ENCODE peak calls at places on chromosomes 13 and 19, in nine cellular contexts. B is HepG2, N is NB4, F is GM12891, W is esophagus muscularis mucosa, Y is heart left ventricle, C is spleen, P is GM12892, Q is ovary. I is an unnamed sample.

GRCh38 chr19:53892981-53893325 is 11.0 kb downstream of the PRKCG start:
- DNase-seq in B (no peak), N (peak), F (no peak), W (no peak), Y (no peak), C (no peak), P (no peak), Q (no peak), I (no peak)

GRCh38 chr13:101265934-101266333 is 150.4 kb downstream of the NALCN start:
- DNase-seq in B (no peak), N (no peak), F (no peak), W (no peak), Y (no peak), C (no peak), P (no peak), Q (no peak), I (no peak)

GRCh38 chr13:111183087-111183645 is 68.1 kb downstream of the ARHGEF7 start:
- DNase-seq in B (no peak), N (no peak), F (no peak), W (no peak), Y (no peak), C (no peak), P (no peak), Q (no peak), I (no peak)

GRCh38 chr19:19342086-19343015 is 21.7 kb downstream of the MAU2 start:
- DNase-seq in B (peak), N (peak), F (no peak), W (no peak), Y (peak), C (no peak), P (peak), Q (peak), I (peak)

GRCh38 chr19:2546128-2547032 is 70.5 kb downstream of the GADD45B start:
- DNase-seq in B (peak), N (peak), F (no peak), W (peak), Y (peak), C (peak), P (no peak), Q (peak), I (peak)

GRCh38 chr13:44230736-44231135 is 142.9 kb upstream of the SERP2 start:
- DNase-seq in B (no peak), N (no peak), F (no peak), W (no peak), Y (no peak), C (no peak), P (no peak), Q (no peak), I (no peak)

GRCh38 chr19:10432736-10433130 is 12.4 kb downstream of the PDE4A start:
- DNase-seq in B (no peak), N (peak), F (no peak), W (no peak), Y (no peak), C (no peak), P (no peak), Q (no peak), I (no peak)

GRCh38 chr13:25733696-25734435 is 317.9 kb downstream of the SHISA2 start:
- DNase-seq in B (no peak), N (no peak), F (no peak), W (peak), Y (no peak), C (no peak), P (no peak), Q (no peak), I (no peak)

GRCh38 chr13:37662624-37663023 is 64.1 kb upstream of the POSTN start:
- DNase-seq in B (no peak), N (no peak), F (no peak), W (no peak), Y (no peak), C (no peak), P (no peak), Q (no peak), I (no peak)

GRCh38 chr19:50377051-50377441 is 789 bp downstream of the NR1H2 start:
- DNase-seq in B (peak), N (no peak), F (no peak), W (no peak), Y (no peak), C (peak), P (no peak), Q (peak), I (peak)

GRCh38 chr19:38675611-38676010 is 28.2 kb downstream of the ACTN4 start:
- DNase-seq in B (no peak), N (peak), F (no peak), W (no peak), Y (no peak), C (no peak), P (no peak), Q (no peak), I (peak)

GRCh38 chr13:24664726-24665409 is 15.3 kb upstream of the ATP12A start:
- DNase-seq in B (no peak), N (no peak), F (no peak), W (no peak), Y (no peak), C (no peak), P (no peak), Q (no peak), I (no peak)

GRCh38 chr13:49495783-49496762 is at the start of gene PHF11:
- DNase-seq in B (peak), N (peak), F (peak), W (peak), Y (peak), C (peak), P (peak), Q (peak), I (peak)
- TF ChIP-seq POLR2A in B (peak), N (peak), F (peak), W (no peak), Y (no peak), C (peak), P (peak), Q (no peak), I (peak)

GRCh38 chr19:36489139-36489919 is at the start of gene ZNF566:
- DNase-seq in B (peak), N (peak), F (peak), W (peak), Y (peak), C (peak), P (peak), Q (peak), I (peak)
- TF ChIP-seq POLR2A in B (peak), N (peak), F (peak), W (no peak), Y (no peak), C (peak), P (peak), Q (peak), I (peak)

GRCh38 chr19:6115992-6116391 is 5.7 kb upstream of the RFX2 start:
- DNase-seq in B (no peak), N (no peak), F (no peak), W (no peak), Y (no peak), C (no peak), P (no peak), Q (no peak), I (no peak)
- TF ChIP-seq POLR2A in B (no peak), N (no peak), F (no peak), W (no peak), Y (no peak), C (no peak), P (no peak), Q (no peak), I (no peak)

GRCh38 chr13:113209336-113209879 is at the start of gene CUL4A:
- DNase-seq in B (peak), N (peak), F (peak), W (no peak), Y (peak), C (peak), P (peak), Q (peak), I (peak)
- TF ChIP-seq POLR2A in B (no peak), N (peak), F (no peak), W (no peak), Y (no peak), C (no peak), P (no peak), Q (no peak), I (no peak)

DNA sequence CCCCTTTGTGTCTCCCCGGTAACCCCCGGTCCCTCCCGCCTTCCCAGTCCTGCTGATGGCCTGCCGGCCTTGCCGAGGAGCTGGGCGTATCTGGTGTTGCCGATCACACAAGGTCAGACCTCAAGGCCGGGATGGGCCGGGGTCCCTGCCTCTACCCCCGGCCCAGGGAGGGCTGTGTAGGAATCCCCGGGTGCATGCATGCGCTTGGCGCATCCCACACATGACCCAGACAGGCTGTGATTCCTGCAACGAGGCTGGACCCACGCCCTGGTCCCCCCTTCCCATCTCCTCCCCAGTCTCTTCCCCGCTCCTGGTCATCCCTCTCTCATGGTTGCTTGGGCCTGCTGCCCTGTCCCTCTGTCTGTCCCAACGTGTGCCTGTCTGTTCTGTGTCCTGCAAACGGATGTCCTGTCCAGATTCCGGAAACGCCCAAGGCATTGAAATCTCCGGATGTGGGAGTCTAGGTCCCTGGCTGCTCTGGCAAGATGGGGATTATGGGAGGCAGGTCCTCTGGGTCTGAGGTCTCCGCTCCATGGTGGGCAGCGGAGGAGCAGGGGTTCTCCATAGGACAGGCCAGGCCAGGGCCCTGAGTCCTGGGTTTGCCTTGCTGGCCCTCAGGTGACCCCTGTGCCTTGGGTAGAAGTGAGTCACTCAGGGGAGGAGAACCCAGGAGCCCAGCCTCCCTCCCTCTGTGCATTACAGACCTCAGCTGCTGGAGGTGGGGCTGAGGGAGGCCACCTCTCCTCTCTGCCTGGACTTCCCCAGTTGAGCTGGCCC is 1.6 kb downstream of the PKN1 start:
- DNase-seq in B (peak), N (peak), F (no peak), W (no peak), Y (peak), C (peak), P (no peak), Q (no peak), I (peak)
- TF ChIP-seq POLR2A in B (no peak), N (no peak), F (no peak), W (no peak), Y (no peak), C (peak), P (no peak), Q (no peak), I (no peak)

DNA sequence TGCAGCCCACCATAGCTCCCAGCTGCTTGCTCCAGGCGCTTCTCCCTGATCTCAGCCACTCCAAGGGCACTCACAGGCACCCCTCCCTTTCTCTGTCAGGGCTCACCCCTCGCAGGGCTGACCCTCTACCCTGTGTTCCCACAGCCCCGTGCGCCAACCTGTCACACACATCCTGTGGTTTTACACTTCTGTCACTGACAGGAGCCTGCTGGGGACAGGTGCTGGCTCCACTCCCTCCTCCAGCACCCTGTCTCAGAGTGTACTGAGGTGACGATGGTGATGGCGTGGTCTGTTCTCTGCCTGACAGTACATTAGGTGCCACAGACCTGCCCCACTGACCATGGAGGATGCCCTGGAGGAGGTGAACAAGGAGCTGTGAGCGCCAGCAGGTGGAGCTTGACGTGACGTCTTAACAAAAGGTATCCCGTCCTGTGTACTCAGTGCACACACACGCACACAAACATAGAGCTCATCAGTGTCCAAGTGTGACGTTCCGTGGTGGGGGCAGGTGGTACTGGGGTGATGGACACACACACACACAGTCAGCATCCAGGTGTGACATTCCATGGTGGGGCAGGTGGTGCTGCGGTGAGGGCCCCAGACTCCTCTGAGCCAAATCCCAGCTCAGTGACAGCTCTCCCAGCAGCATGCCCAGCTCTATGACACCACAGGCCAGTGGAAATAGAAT is 20.9 kb downstream of the C19orf44 start:
- DNase-seq in B (no peak), N (no peak), F (no peak), W (no peak), Y (no peak), C (no peak), P (no peak), Q (no peak), I (no peak)
- TF ChIP-seq POLR2A in B (no peak), N (no peak), F (peak), W (no peak), Y (no peak), C (no peak), P (peak), Q (no peak), I (no peak)

GRCh38 chr19:11535792-11536595 is 2.7 kb upstream of the CNN1 start:
- DNase-seq in B (peak), N (peak), F (peak), W (peak), Y (peak), C (peak), P (peak), Q (peak), I (peak)

GRCh38 chr19:11538232-11539036 is at the start of gene CNN1:
- DNase-seq in B (peak), N (peak), F (no peak), W (peak), Y (peak), C (no peak), P (no peak), Q (peak), I (no peak)

GRCh38 chr19:11540642-11541041 is 2.0 kb downstream of the CNN1 start:
- DNase-seq in B (no peak), N (no peak), F (no peak), W (no peak), Y (no peak), C (no peak), P (no peak), Q (peak), I (no peak)

GRCh38 chr19:11541238-11541637 is 2.6 kb downstream of the CNN1 start:
- DNase-seq in B (no peak), N (no peak), F (no peak), W (no peak), Y (no peak), C (no peak), P (no peak), Q (no peak), I (no peak)

DNA sequence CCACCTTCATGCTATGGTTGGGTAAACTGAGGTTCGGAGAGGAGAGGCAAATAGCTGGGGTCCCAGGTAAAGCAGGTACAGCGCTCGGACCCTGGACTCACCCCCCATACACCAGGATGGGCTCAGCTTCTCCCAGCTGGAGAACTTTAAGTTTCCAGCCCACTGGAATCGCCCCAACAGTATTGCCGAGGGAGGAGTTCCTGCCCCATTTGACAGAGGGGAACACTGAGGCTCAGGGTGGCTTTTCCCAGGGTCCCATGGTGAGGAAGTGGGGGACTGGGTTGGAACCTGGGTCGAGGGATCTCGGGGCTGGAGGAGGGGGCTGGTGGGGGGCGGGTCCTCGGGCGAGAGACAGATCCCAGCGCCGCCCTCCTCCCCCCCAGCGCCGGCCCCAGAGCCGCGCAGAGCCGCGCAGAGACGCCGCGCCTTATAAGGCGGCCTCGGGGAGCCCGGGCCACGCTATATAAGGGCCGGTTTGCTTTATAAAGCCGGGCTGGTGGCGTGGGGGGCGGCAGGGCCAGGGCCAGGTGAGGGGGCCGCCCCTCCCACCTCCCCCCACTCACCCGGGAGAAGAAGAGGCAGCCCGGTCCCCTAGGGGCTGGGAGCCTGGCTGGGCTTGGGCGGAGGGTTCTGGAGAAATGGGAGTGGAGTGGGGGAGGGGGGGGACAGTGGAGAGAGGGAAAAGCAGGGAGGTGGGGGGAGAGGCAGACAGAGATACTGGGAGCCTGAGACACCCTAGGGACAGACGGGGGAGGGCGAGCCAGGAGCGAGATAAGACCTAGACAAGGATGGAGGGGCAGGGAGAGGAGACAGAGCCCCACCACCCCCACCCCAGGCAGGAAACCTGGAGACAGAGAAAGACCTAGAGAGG is 1.1 kb downstream of the CNN1 start:
- DNase-seq in B (no peak), N (no peak), F (no peak), W (no peak), Y (no peak), C (no peak), P (no peak), Q (peak), I (no peak)
- TF ChIP-seq POLR2A in B (no peak), N (no peak), F (no peak), W (no peak), Y (peak), C (no peak), P (no peak), Q (peak), I (no peak)

GRCh38 chr19:56114051-56114694 is 6.9 kb downstream of the ZNF787 start:
- DNase-seq in B (no peak), N (no peak), F (no peak), W (no peak), Y (no peak), C (no peak), P (no peak), Q (no peak), I (no peak)

GRCh38 chr19:56115490-56115889 is 5.6 kb downstream of the ZNF787 start:
- DNase-seq in B (no peak), N (no peak), F (no peak), W (no peak), Y (no peak), C (no peak), P (no peak), Q (no peak), I (no peak)

GRCh38 chr19:56113071-56113632 is 7.9 kb downstream of the ZNF787 start:
- DNase-seq in B (no peak), N (no peak), F (no peak), W (no peak), Y (no peak), C (no peak), P (no peak), Q (no peak), I (peak)

GRCh38 chr19:56116606-56117005 is 4.5 kb downstream of the ZNF787 start:
- DNase-seq in B (no peak), N (no peak), F (no peak), W (no peak), Y (no peak), C (no peak), P (no peak), Q (no peak), I (no peak)

DNA sequence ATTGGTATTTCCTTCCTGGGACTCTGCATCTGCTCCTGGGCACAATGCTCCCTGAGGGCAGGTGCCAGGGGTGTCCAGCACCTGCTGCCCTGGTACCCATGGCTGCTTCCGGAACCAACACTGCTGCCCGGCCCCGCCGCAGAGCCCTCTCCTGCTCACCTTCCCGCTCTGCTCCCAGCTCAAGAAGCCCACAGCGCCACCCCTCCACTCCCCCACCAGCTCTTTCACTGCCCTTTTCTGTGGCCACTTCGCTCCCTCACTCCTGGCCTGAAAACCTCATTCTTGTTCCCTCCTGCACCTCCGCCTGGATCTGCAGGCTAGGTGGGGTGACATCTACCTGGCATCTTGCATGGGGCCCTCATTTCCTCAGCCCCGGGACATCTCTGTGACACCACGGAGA is 6.4 kb downstream of the ZNF787 start:
- DNase-seq in B (no peak), N (no peak), F (no peak), W (no peak), Y (no peak), C (no peak), P (no peak), Q (no peak), I (no peak)
- TF ChIP-seq POLR2A in B (no peak), N (no peak), F (no peak), W (no peak), Y (no peak), C (no peak), P (no peak), Q (no peak), I (no peak)

GRCh38 chr13:46057251-46058015 is 4.9 kb upstream of the ZC3H13 start:
- DNase-seq in B (no peak), N (no peak), F (no peak), W (no peak), Y (no peak), C (no peak), P (no peak), Q (no peak), I (no peak)

GRCh38 chr13:46051958-46052313 is 610 bp downstream of the ZC3H13 start:
- DNase-seq in B (no peak), N (no peak), F (no peak), W (no peak), Y (no peak), C (no peak), P (no peak), Q (no peak), I (no peak)

GRCh38 chr13:46050771-46051170 is 1.8 kb downstream of the ZC3H13 start:
- DNase-seq in B (no peak), N (no peak), F (no peak), W (no peak), Y (no peak), C (no peak), P (no peak), Q (no peak), I (no peak)

GRCh38 chr13:46053162-46054012 is 841 bp upstream of the ZC3H13 start:
- DNase-seq in B (no peak), N (no peak), F (no peak), W (no peak), Y (no peak), C (no peak), P (no peak), Q (no peak), I (no peak)

DNA sequence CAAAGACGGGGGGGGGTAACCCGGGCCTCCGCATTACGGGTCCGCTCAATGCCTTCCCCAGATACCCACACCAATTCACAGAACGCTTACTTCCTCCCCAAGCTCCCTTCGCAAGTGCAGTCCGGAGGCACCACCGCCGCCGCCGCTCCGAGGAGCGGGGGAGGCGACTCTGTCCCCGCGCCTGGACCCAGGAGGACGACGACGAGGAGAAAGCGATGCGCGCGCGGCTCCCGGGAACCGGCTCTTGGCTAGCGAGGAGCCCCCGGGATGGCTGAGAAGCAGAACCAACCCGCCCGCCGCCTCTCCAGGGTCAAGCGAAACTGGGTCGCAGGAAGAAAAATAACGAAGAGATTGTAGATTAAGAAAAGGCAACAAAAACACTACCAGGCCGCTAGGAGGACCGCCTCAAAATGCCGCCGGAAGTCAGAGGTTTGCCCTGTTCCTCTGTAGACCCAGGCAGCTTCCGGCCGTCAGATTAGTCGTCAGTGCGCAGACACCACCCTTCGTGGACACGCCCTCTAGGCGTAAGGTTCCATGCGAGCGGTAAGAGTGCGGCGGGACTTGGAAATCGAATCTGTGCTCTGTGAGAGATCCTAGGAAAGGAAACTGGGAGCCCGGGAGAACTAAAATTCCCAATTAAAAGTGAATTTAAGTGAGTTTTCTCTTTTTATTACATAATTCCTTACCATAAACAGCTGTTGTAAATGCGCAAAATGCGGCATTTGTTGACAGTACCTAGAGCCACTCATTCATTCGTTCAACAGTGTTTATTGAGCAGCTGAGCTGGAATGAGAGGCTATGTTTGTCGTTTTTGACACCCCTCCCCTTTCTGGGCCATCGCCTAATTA is at the start of gene ZC3H13:
- DNase-seq in B (peak), N (peak), F (peak), W (peak), Y (peak), C (peak), P (peak), Q (peak), I (peak)
- TF ChIP-seq POLR2A in B (peak), N (peak), F (peak), W (no peak), Y (no peak), C (no peak), P (peak), Q (peak), I (peak)

I was measured in erythroblast.